ENCODE peak calls at places on chromosomes 16 and 17, in four cellular contexts. I is activated T-cell treated with anti-CD3 and anti-CD28 coated beads for 1 hour, D is fibroblast of the aortic adventitia, Y is pons. S is an unnamed sample.

GRCh38 chr16:21950782-21951521 is 2.2 kb upstream of the UQCRC2 start:
- DNase-seq in Y (peak), D (peak), I (no peak), S (peak)

GRCh38 chr16:49415083-49415482 is 41.5 kb downstream of the C16orf78 start:
- DNase-seq in I (no peak), Y (no peak), D (no peak), S (no peak)

GRCh38 chr17:82315703-82316358 is 1.6 kb downstream of the CD7 start:
- DNase-seq in D (no peak), I (no peak), Y (no peak), S (no peak)

GRCh38 chr17:42783062-42783777 is 2.8 kb downstream of the WNK4 start:
- DNase-seq in D (peak), I (no peak), Y (no peak), S (peak)

GRCh38 chr16:87853411-87854052 is 15.8 kb downstream of the SLC7A5 start:
- DNase-seq in D (peak), Y (peak), I (peak), S (peak)

GRCh38 chr17:47621293-47622178 is 28.2 kb upstream of the KPNB1 start:
- DNase-seq in D (peak), I (no peak), Y (no peak), S (peak)

GRCh38 chr16:79370736-79371135 is 229.8 kb downstream of the MAF start:
- DNase-seq in I (no peak), Y (no peak), D (no peak), S (no peak)

GRCh38 chr17:56978441-56979090 is 635 bp downstream of the SCPEP1 start:
- DNase-seq in Y (peak), I (no peak), D (peak), S (peak)

GRCh38 chr17:48593126-48593829 is at the start of gene HOXB5:
- DNase-seq in Y (no peak), D (peak), I (no peak), S (no peak)

GRCh38 chr16:57982345-57982744 is 11.4 kb upstream of the CNGB1 start:
- DNase-seq in Y (no peak), D (no peak), I (no peak), S (no peak)

GRCh38 chr16:70430667-70431536 is 8.0 kb downstream of the ST3GAL2 start:
- DNase-seq in D (no peak), Y (no peak), I (peak), S (peak)

GRCh38 chr16:60041671-60042070 is 1307.6 kb upstream of the GOT2 start:
- DNase-seq in Y (no peak), D (no peak), I (no peak), S (no peak)

GRCh38 chr16:66131156-66131807 is 235.2 kb upstream of the CDH5 start:
- DNase-seq in I (no peak), Y (no peak), D (peak), S (peak)

GRCh38 chr17:82370471-82371332 is 863 bp upstream of the UTS2R start:
- DNase-seq in I (no peak), Y (peak), D (peak), S (peak)

GRCh38 chr17:36778458-36778857 is 158.8 kb upstream of the LHX1 start:
- DNase-seq in Y (no peak), D (no peak), I (no peak), S (no peak)

GRCh38 chr17:1515640-1516402 is 591 bp downstream of the INPP5K start:
- DNase-seq in I (peak), Y (peak), D (peak), S (peak)

GRCh38 chr16:1917665-1918111 is 527 bp downstream of the HS3ST6 start:
- DNase-seq in I (no peak), Y (no peak), D (no peak), S (no peak)

GRCh38 chr17:80291691-80292487 is 31.2 kb downstream of the RNF213 start:
- DNase-seq in I (no peak), Y (no peak), D (no peak), S (no peak)

GRCh38 chr16:50266337-50267091 is at the start of gene ADCY7:
- DNase-seq in Y (no peak), I (peak), D (peak), S (peak)

GRCh38 chr17:39618956-39619785 is 7.6 kb upstream of the PPP1R1B start:
- DNase-seq in D (no peak), Y (no peak), I (no peak), S (no peak)

GRCh38 chr16:8588703-8589292 is 1.5 kb downstream of the TMEM114 start:
- DNase-seq in I (no peak), Y (no peak), D (no peak), S (no peak)

GRCh38 chr16:593406-593805 is 3.5 kb downstream of the RAB40C start:
- DNase-seq in Y (no peak), I (no peak), D (no peak), S (no peak)

S was measured in choroid plexus epithelial cell.